ENCODE peak calls at places on chromosomes 16 and 17, in five cellular contexts. One of them, this sample, is unnamed.

GRCh38 chr16:56605475-56605874 is 2.9 kb upstream of the MT2A start:
- DNase-seq in right lobe of liver: no peak
- DNase-seq in astrocyte: no peak
- DNase-seq in mesenchymal stem cell: no peak
- DNase-seq in GM23338: no peak
- DNase-seq in this sample: no peak

GRCh38 chr17:60525624-60526514 is at the start of gene APPBP2:
- DNase-seq in right lobe of liver: peak; percentile 91
- DNase-seq in astrocyte: peak; percentile 68
- DNase-seq in mesenchymal stem cell: peak; percentile 93
- DNase-seq in GM23338: peak; percentile 95
- DNase-seq in this sample: peak; percentile 87

GRCh38 chr17:51275381-51275780 is 15.0 kb downstream of the UTP18 start:
- DNase-seq in right lobe of liver: no peak
- DNase-seq in astrocyte: peak; percentile 87
- DNase-seq in mesenchymal stem cell: no peak
- DNase-seq in GM23338: no peak
- DNase-seq in this sample: no peak

GRCh38 chr16:68287276-68288251 is 23.2 kb downstream of the SLC7A6OS start:
- DNase-seq in right lobe of liver: no peak
- DNase-seq in astrocyte: peak; percentile 65
- DNase-seq in mesenchymal stem cell: peak; percentile 81
- DNase-seq in GM23338: no peak
- DNase-seq in this sample: no peak

GRCh38 chr17:58911741-58912343 is 156.2 kb downstream of the PPM1E start:
- DNase-seq in right lobe of liver: no peak
- DNase-seq in astrocyte: no peak
- DNase-seq in mesenchymal stem cell: no peak
- DNase-seq in GM23338: peak; percentile 41
- DNase-seq in this sample: no peak

GRCh38 chr17:1110844-1111598 is 68.8 kb downstream of the ABR start:
- DNase-seq in right lobe of liver: no peak
- DNase-seq in astrocyte: peak; percentile 84
- DNase-seq in mesenchymal stem cell: peak; percentile 98
- DNase-seq in GM23338: no peak
- DNase-seq in this sample: no peak

GRCh38 chr16:87790278-87791023 is 24.7 kb upstream of the KLHDC4 start:
- DNase-seq in right lobe of liver: peak; percentile 91
- DNase-seq in astrocyte: no peak
- DNase-seq in mesenchymal stem cell: no peak
- DNase-seq in GM23338: no peak
- DNase-seq in this sample: no peak

GRCh38 chr16:84115919-84116719 is 623 bp downstream of the MBTPS1 start:
- DNase-seq in right lobe of liver: peak; percentile 73
- DNase-seq in astrocyte: peak; percentile 37
- DNase-seq in mesenchymal stem cell: peak; percentile 49
- DNase-seq in GM23338: no peak
- DNase-seq in this sample: peak; percentile 53

GRCh38 chr17:8391711-8392110 is 5.9 kb downstream of the RNF222 start:
- DNase-seq in right lobe of liver: no peak
- DNase-seq in astrocyte: no peak
- DNase-seq in mesenchymal stem cell: no peak
- DNase-seq in GM23338: no peak
- DNase-seq in this sample: no peak

GRCh38 chr17:66426397-66427033 is 124.1 kb downstream of the PRKCA start:
- DNase-seq in right lobe of liver: no peak
- DNase-seq in astrocyte: no peak
- DNase-seq in mesenchymal stem cell: no peak
- DNase-seq in GM23338: peak; percentile 65
- DNase-seq in this sample: no peak

GRCh38 chr17:27544350-27545131 is 86.4 kb upstream of the LGALS9 start:
- DNase-seq in right lobe of liver: no peak
- DNase-seq in astrocyte: peak; percentile 96
- DNase-seq in mesenchymal stem cell: peak; percentile 84
- DNase-seq in GM23338: no peak
- DNase-seq in this sample: no peak

GRCh38 chr16:11557811-11558210 is 28.9 kb downstream of the LITAF start:
- DNase-seq in right lobe of liver: no peak
- DNase-seq in astrocyte: no peak
- DNase-seq in mesenchymal stem cell: no peak
- DNase-seq in GM23338: no peak
- DNase-seq in this sample: no peak

GRCh38 chr17:75662511-75662910 is 4.4 kb downstream of the RECQL5 start:
- DNase-seq in right lobe of liver: no peak
- DNase-seq in astrocyte: no peak
- DNase-seq in mesenchymal stem cell: no peak
- DNase-seq in GM23338: no peak
- DNase-seq in this sample: no peak

GRCh38 chr17:75652934-75653549 is 13.9 kb downstream of the RECQL5 start:
- DNase-seq in right lobe of liver: no peak
- DNase-seq in astrocyte: peak; percentile 12
- DNase-seq in mesenchymal stem cell: peak; percentile 63
- DNase-seq in GM23338: peak; percentile 84
- DNase-seq in this sample: no peak

GRCh38 chr17:75661531-75661930 is 5.4 kb downstream of the RECQL5 start:
- DNase-seq in right lobe of liver: no peak
- DNase-seq in astrocyte: no peak
- DNase-seq in mesenchymal stem cell: no peak
- DNase-seq in GM23338: no peak
- DNase-seq in this sample: no peak

GRCh38 chr17:75654176-75654575 is 12.8 kb downstream of the RECQL5 start:
- DNase-seq in right lobe of liver: no peak
- DNase-seq in astrocyte: no peak
- DNase-seq in mesenchymal stem cell: no peak
- DNase-seq in GM23338: no peak
- DNase-seq in this sample: no peak

GRCh38 chr17:75658237-75658636 is 8.7 kb downstream of the RECQL5 start:
- DNase-seq in right lobe of liver: no peak
- DNase-seq in astrocyte: no peak
- DNase-seq in mesenchymal stem cell: no peak
- DNase-seq in GM23338: no peak
- DNase-seq in this sample: peak; percentile 13
- H3K27ac ChIP-seq in right lobe of liver: no peak overlapping the region
- H3K27ac ChIP-seq in astrocyte: no peak overlapping the region
- H3K27ac ChIP-seq in mesenchymal stem cell: no peak overlapping the region
- H3K27ac ChIP-seq in GM23338: no peak overlapping the region
- H3K27ac ChIP-seq in this sample: no peak overlapping the region

GRCh38 chr16:30904114-30904780 is 7.8 kb downstream of the CTF1 start:
- DNase-seq in right lobe of liver: no peak
- DNase-seq in astrocyte: no peak
- DNase-seq in mesenchymal stem cell: no peak
- DNase-seq in GM23338: no peak
- DNase-seq in this sample: no peak
- H3K27ac ChIP-seq in right lobe of liver: no peak overlapping the region
- H3K27ac ChIP-seq in astrocyte: no peak overlapping the region
- H3K27ac ChIP-seq in mesenchymal stem cell: no peak overlapping the region
- H3K27ac ChIP-seq in GM23338: no peak overlapping the region
- H3K27ac ChIP-seq in this sample: no peak overlapping the region

GRCh38 chr17:3528604-3529511 is 28.8 kb downstream of the TRPV3 start:
- DNase-seq in right lobe of liver: no peak
- DNase-seq in astrocyte: peak; percentile 18
- DNase-seq in mesenchymal stem cell: peak; percentile 21
- DNase-seq in GM23338: no peak
- DNase-seq in this sample: no peak
- H3K27ac ChIP-seq in right lobe of liver: no peak overlapping the region
- H3K27ac ChIP-seq in astrocyte: no peak overlapping the region
- H3K27ac ChIP-seq in mesenchymal stem cell: no peak overlapping the region
- H3K27ac ChIP-seq in GM23338: no peak overlapping the region
- H3K27ac ChIP-seq in this sample: no peak overlapping the region

GRCh38 chr16:72093448-72094265 is at the start of the genes DHX38 and TXNL4B:
- DNase-seq in right lobe of liver: peak; percentile 95
- DNase-seq in astrocyte: peak; percentile 99
- DNase-seq in mesenchymal stem cell: peak; percentile 100
- DNase-seq in GM23338: peak; percentile 99
- DNase-seq in this sample: peak; percentile 86
- H3K27ac ChIP-seq in right lobe of liver: peak within 1 kb of the TSS; percentile 80
- H3K27ac ChIP-seq in astrocyte: peak within 1 kb of the TSS; percentile 85
- H3K27ac ChIP-seq in mesenchymal stem cell: peak within 1 kb of the TSS; percentile 91
- H3K27ac ChIP-seq in GM23338: peak within 1 kb of the TSS; percentile 54
- H3K27ac ChIP-seq in this sample: peak within 1 kb of the TSS; percentile 71

GRCh38 chr17:6233339-6233738 is 163.2 kb downstream of the WSCD1 start:
- DNase-seq in right lobe of liver: no peak
- DNase-seq in astrocyte: no peak
- DNase-seq in mesenchymal stem cell: no peak
- DNase-seq in GM23338: no peak
- DNase-seq in this sample: no peak
- H3K27ac ChIP-seq in right lobe of liver: no peak overlapping the region
- H3K27ac ChIP-seq in astrocyte: no peak overlapping the region
- H3K27ac ChIP-seq in mesenchymal stem cell: no peak overlapping the region
- H3K27ac ChIP-seq in GM23338: no peak overlapping the region
- H3K27ac ChIP-seq in this sample: no peak overlapping the region

DNA sequence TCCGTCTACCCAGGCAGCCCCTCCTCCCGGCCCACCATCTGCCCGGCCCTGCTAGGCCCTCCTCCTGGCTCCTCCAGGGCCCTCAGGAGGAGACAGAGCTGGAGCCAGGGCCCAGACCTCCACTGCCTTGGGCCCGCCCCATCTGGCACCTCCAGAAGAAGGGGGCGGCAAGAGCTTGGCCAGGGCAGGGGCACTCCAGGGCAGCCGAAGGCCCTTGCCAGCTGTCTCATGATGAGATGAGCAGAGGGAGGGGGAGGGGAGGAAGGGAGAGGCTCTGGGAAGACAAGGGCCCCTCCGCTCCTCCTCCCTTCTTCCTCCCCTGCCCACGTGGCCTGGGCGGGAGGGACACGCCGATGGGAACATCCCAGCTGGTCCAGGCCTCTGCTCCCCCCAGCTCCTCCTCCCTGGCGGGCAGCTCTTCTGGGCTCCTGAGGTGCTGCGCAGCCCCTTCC is 23.8 kb upstream of the ENPP7 start:
- DNase-seq in right lobe of liver: no peak
- DNase-seq in astrocyte: no peak
- DNase-seq in mesenchymal stem cell: no peak
- DNase-seq in GM23338: no peak
- DNase-seq in this sample: no peak
- H3K27ac ChIP-seq in right lobe of liver: no peak overlapping the region
- H3K27ac ChIP-seq in astrocyte: no peak overlapping the region
- H3K27ac ChIP-seq in mesenchymal stem cell: no peak overlapping the region
- H3K27ac ChIP-seq in GM23338: no peak overlapping the region
- H3K27ac ChIP-seq in this sample: no peak overlapping the region

GRCh38 chr17:34991606-34992005 is 11.3 kb downstream of the LIG3 start:
- DNase-seq in right lobe of liver: no peak
- DNase-seq in astrocyte: no peak
- DNase-seq in mesenchymal stem cell: no peak
- DNase-seq in GM23338: no peak
- DNase-seq in this sample: no peak
- H3K27ac ChIP-seq in right lobe of liver: no peak overlapping the region
- H3K27ac ChIP-seq in astrocyte: no peak overlapping the region
- H3K27ac ChIP-seq in mesenchymal stem cell: no peak overlapping the region
- H3K27ac ChIP-seq in GM23338: no peak overlapping the region
- H3K27ac ChIP-seq in this sample: no peak overlapping the region

GRCh38 chr17:40915721-40916256 is 21.7 kb downstream of the KRT23 start:
- DNase-seq in right lobe of liver: no peak
- DNase-seq in astrocyte: peak; percentile 64
- DNase-seq in mesenchymal stem cell: peak; percentile 74
- DNase-seq in GM23338: no peak
- DNase-seq in this sample: no peak
- H3K27ac ChIP-seq in right lobe of liver: no peak overlapping the region
- H3K27ac ChIP-seq in astrocyte: peak overlapping the region; percentile 98
- H3K27ac ChIP-seq in mesenchymal stem cell: peak overlapping the region; percentile 91
- H3K27ac ChIP-seq in GM23338: no peak overlapping the region
- H3K27ac ChIP-seq in this sample: peak overlapping the region; percentile 73

This sample was measured in pancreas.